ENCODE peak calls at places on chromosomes 11 and 22, in seven cellular contexts. P is fibroblast of lung, V is SK-N-SH, R is K562, B is HepG2, J is A549, S is GM23248. F is an unnamed sample. For H3K4me1, the result is how much of the 10 kb centered on the place peaks cover.

GRCh38 chr11:3132271-3132781 is 32.8 kb downstream of the OSBPL5 start:
- DNase-seq in P (no peak), V (no peak), R (no peak), B (no peak), J (no peak), S (no peak), F (no peak)

GRCh38 chr11:33197915-33198727 is 36.8 kb upstream of the CSTF3 start:
- DNase-seq in P (peak), V (no peak), R (no peak), B (no peak), J (no peak), S (no peak), F (no peak)

GRCh38 chr11:114050258-114050927 is 9.1 kb upstream of the ZBTB16 start:
- DNase-seq in P (no peak), V (no peak), R (no peak), B (no peak), J (no peak), S (no peak), F (no peak)

GRCh38 chr22:24147666-24148065 is 33.6 kb upstream of the SUSD2 start:
- DNase-seq in P (no peak), V (no peak), R (no peak), B (no peak), J (no peak), S (no peak), F (no peak)

GRCh38 chr22:39176067-39176621 is 23.7 kb upstream of the CBX7 start:
- DNase-seq in P (peak), V (no peak), R (no peak), B (peak), J (peak), S (peak), F (peak)

GRCh38 chr11:114216804-114217195 is 79.4 kb upstream of the NNMT start:
- DNase-seq in P (no peak), V (no peak), R (no peak), B (no peak), J (no peak), S (no peak), F (no peak)

GRCh38 chr11:1654388-1655167 is 25.0 kb downstream of the KRTAP5-5 start:
- DNase-seq in P (no peak), V (peak), R (no peak), B (no peak), J (no peak), S (no peak), F (no peak)

GRCh38 chr11:111930472-111930871 is 6.7 kb upstream of the DIXDC1 start:
- DNase-seq in P (no peak), V (no peak), R (no peak), B (no peak), J (no peak), S (no peak), F (no peak)

GRCh38 chr11:122189259-122189658 is 73.2 kb upstream of the BLID start:
- DNase-seq in P (peak), V (no peak), R (no peak), B (no peak), J (peak), S (peak), F (peak)

GRCh38 chr11:117010808-117011540 is 87.3 kb downstream of the SIK3 start:
- DNase-seq in P (peak), V (no peak), R (no peak), B (no peak), J (peak), S (peak), F (peak)

GRCh38 chr11:2817431-2817830 is 68.1 kb downstream of the CDKN1C start:
- DNase-seq in P (no peak), V (no peak), R (no peak), B (no peak), J (no peak), S (no peak), F (no peak)

GRCh38 chr11:19232910-19233503 is 7.7 kb downstream of the E2F8 start:
- DNase-seq in P (peak), V (no peak), R (no peak), B (no peak), J (peak), S (peak), F (peak)

GRCh38 chr22:38504731-38505594 is 1.1 kb downstream of the DDX17 start:
- DNase-seq in P (peak), V (peak), R (peak), B (peak), J (peak), S (peak), F (peak)

GRCh38 chr11:19520681-19521080 is 192.0 kb upstream of the NAV2 start:
- DNase-seq in P (no peak), V (no peak), R (no peak), B (no peak), J (no peak), S (no peak), F (no peak)

GRCh38 chr22:48054596-48054995 is 1292.1 kb downstream of the TBC1D22A start:
- DNase-seq in P (no peak), V (no peak), R (no peak), B (no peak), J (no peak), S (no peak), F (no peak)

GRCh38 chr11:4443479-4443878 is 5.6 kb upstream of the OR52K2 start:
- DNase-seq in P (no peak), V (no peak), R (no peak), B (no peak), J (no peak), S (no peak), F (no peak)

GRCh38 chr11:67634366-67635230 is 4.9 kb upstream of the NUDT8 start:
- DNase-seq in P (no peak), V (no peak), R (no peak), B (no peak), J (no peak), S (no peak), F (no peak)

GRCh38 chr11:70669871-70670683 is 271.7 kb downstream of the CTTN start:
- DNase-seq in P (no peak), V (peak), R (no peak), B (no peak), J (no peak), S (no peak), F (no peak)

GRCh38 chr22:21450858-21451331 is 16.3 kb upstream of the TMEM191C start:
- DNase-seq in P (no peak), V (no peak), R (no peak), B (no peak), J (no peak), S (no peak), F (no peak)

GRCh38 chr11:2365571-2366210 is 11.4 kb upstream of the CD81 start:
- DNase-seq in P (no peak), V (no peak), R (no peak), B (no peak), J (no peak), S (no peak), F (no peak)

GRCh38 chr11:9765320-9766101 is 101.6 kb downstream of the SWAP70 start:
- DNase-seq in P (peak), V (no peak), R (no peak), B (peak), J (no peak), S (peak), F (peak)

GRCh38 chr11:93570759-93571413 is 27.7 kb upstream of the SMCO4 start:
- DNase-seq in P (peak), V (no peak), R (no peak), B (peak), J (peak), S (peak), F (peak)

GRCh38 chr22:41264408-41264941 is 21.5 kb downstream of the RANGAP1 start:
- DNase-seq in P (no peak), V (no peak), R (no peak), B (no peak), J (no peak), S (no peak), F (no peak)

GRCh38 chr11:86749376-86749775 is 51.0 kb upstream of the PRSS23 start:
- DNase-seq in P (no peak), V (no peak), R (no peak), B (no peak), J (peak), S (peak), F (no peak)

GRCh38 chr11:13682212-13682611 is 13.7 kb downstream of the FAR1 start:
- DNase-seq in P (peak), V (no peak), R (no peak), B (no peak), J (no peak), S (no peak), F (no peak)

DNA sequence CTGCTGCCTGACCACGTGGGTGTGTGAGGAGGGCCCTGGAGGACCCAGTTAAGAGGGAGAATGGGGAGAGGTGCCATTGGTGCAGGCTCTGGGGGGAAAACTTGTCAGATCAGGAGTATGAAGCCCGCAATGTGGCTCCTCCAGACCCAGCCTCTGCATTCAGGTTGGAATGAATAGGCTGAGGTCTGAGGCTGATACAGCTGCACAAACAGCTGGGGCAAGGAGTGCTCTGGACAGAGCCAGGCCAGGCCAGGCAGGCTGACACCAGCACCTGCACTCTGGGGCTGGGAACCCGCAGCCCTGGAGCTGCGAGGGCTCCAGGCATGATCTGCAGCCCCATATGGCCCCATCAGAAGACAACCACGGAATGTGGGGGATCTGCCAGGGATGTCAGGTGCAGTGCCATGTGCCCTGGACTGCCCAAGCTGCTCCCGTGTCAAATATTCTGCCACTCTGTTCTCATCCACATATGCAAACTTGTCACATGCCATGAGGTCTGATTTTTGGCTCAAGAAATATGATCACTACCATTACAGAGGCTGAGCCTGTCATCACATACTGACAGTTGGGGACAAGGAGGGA is 27.2 kb upstream of the KCNJ11 start:
- DNase-seq in P (no peak), V (no peak), R (no peak), B (no peak), J (no peak), S (no peak), F (no peak)
- H3K27ac ChIP-seq in P (no peak), V (no peak), R (no peak), B (no peak), J (no peak), S (no peak), F (no peak)

GRCh38 chr22:36386351-36386899 is 1.3 kb downstream of the MYH9 start:
- DNase-seq in P (no peak), V (no peak), R (no peak), B (no peak), J (peak), S (peak), F (peak)

GRCh38 chr22:36383110-36383581 is 4.6 kb downstream of the MYH9 start:
- DNase-seq in P (peak), V (no peak), R (no peak), B (no peak), J (no peak), S (peak), F (peak)

GRCh38 chr22:36385491-36386350 is 2.0 kb downstream of the MYH9 start:
- DNase-seq in P (no peak), V (no peak), R (no peak), B (peak), J (peak), S (peak), F (peak)

GRCh38 chr22:36386900-36387663 is 685 bp downstream of the MYH9 start:
- DNase-seq in P (no peak), V (peak), R (peak), B (no peak), J (no peak), S (peak), F (peak)

GRCh38 chr22:36384766-36385400 is 2.9 kb downstream of the MYH9 start:
- DNase-seq in P (peak), V (peak), R (no peak), B (no peak), J (no peak), S (peak), F (no peak)
- H3K4me1 ChIP-seq in P (under half), V (under half), R (under half), B (half or more), J (half or more), S (under half), F (half or more)

GRCh38 chr11:44382118-44382517 is 72.2 kb upstream of the ALX4 start:
- DNase-seq in P (no peak), V (no peak), R (no peak), B (no peak), J (no peak), S (no peak), F (no peak)
- H3K4me2 ChIP-seq in P (no peak), V (no peak), R (no peak), B (no peak), J (no peak), S (no peak), F (no peak)

GRCh38 chr11:107550304-107550703 is 15.2 kb downstream of the ALKBH8 start:
- DNase-seq in P (no peak), V (no peak), R (no peak), B (no peak), J (no peak), S (no peak), F (no peak)
- H3K27ac ChIP-seq in P (no peak), V (no peak), R (no peak), B (no peak), J (no peak), S (no peak), F (no peak)

GRCh38 chr11:124101722-124102121 is 13.5 kb upstream of the VWA5A start:
- DNase-seq in P (no peak), V (no peak), R (no peak), B (no peak), J (no peak), S (no peak), F (no peak)
- H3K4me1 ChIP-seq in P (under half), V (under half), R (under half), B (under half), J (under half), S (under half), F (under half)

F was measured in PC-9.